ENCODE peak calls at places on chromosomes 12 and 14, in eight cellular contexts. E is GM23248, B is astrocyte, S is fibroblast of lung, O is hepatocyte, U is IMR-90, A is HepG2, R is mammary epithelial cell. T is an unnamed sample.
A peak's percentile ranks its signal among the peaks of the same experiment; 100 is the strongest.

GRCh38 chr12:12333407-12333831 is 16.6 kb downstream of the MANSC1 start:
- DNase-seq in A (no peak), O (no peak), U (peak; percentile 92), B (peak; percentile 98), E (no peak), R (no peak), S (peak; percentile 81), T (no peak)

GRCh38 chr12:112496493-112496892 is 77.7 kb downstream of the PTPN11 start:
- DNase-seq in R (no peak), O (no peak), U (no peak), B (no peak), E (no peak), S (no peak), A (no peak), T (no peak)

GRCh38 chr12:68641138-68641537 is 30.4 kb downstream of the RAP1B start:
- DNase-seq in O (no peak), U (no peak), R (peak; percentile 28), B (no peak), A (no peak), S (no peak), E (no peak), T (peak; percentile 51)

GRCh38 chr12:112978163-112979081 is at the start of gene OAS2:
- DNase-seq in R (peak; percentile 71), U (peak; percentile 48), E (peak; percentile 87), S (peak; percentile 41), A (peak; percentile 12), O (no peak), B (no peak), T (peak; percentile 93)

GRCh38 chr12:109888179-109889020 is 8.1 kb upstream of the GLTP start:
- DNase-seq in O (no peak), S (peak; percentile 91), U (peak; percentile 97), R (peak; percentile 96), B (peak; percentile 93), A (no peak), E (peak; percentile 98), T (peak; percentile 69)

GRCh38 chr12:119804011-119804641 is 73.0 kb downstream of the CIT start:
- DNase-seq in A (peak; percentile 54), O (peak; percentile 90), B (peak; percentile 57), E (peak; percentile 88), R (peak; percentile 77), U (peak; percentile 78), S (peak; percentile 57), T (no peak)

GRCh38 chr12:2959508-2960431 is 573 bp downstream of the TEAD4 start:
- DNase-seq in O (peak; percentile 79), S (peak; percentile 62), R (peak; percentile 60), U (peak; percentile 60), A (peak; percentile 21), E (peak; percentile 80), B (peak; percentile 61), T (no peak)

GRCh38 chr14:100022772-100023451 is 42.3 kb upstream of the EVL start:
- DNase-seq in S (peak; percentile 59), U (peak; percentile 59), E (peak; percentile 94), R (no peak), A (no peak), B (peak; percentile 84), O (peak; percentile 55), T (no peak)

GRCh38 chr14:101539929-101540328 is 21.4 kb upstream of the DIO3 start:
- DNase-seq in A (no peak), R (no peak), E (no peak), B (no peak), S (no peak), U (no peak), O (no peak), T (no peak)

GRCh38 chr14:105151838-105152793 is 16.5 kb downstream of the JAG2 start:
- DNase-seq in S (no peak), U (no peak), B (no peak), E (no peak), A (no peak), O (no peak), R (no peak), T (no peak)

GRCh38 chr14:52706286-52706685 is 714 bp upstream of the PSMC6 start:
- DNase-seq in S (peak; percentile 14), A (no peak), B (no peak), U (peak; percentile 10), O (peak; percentile 41), E (no peak), R (no peak), T (peak; percentile 22)

GRCh38 chr12:70815866-70816470 is 104.6 kb downstream of the PTPRR start:
- DNase-seq in O (no peak), A (no peak), S (no peak), R (no peak), E (no peak), U (no peak), B (no peak), T (no peak)

GRCh38 chr12:1931642-1932041 is 13.2 kb upstream of the CACNA2D4 start:
- DNase-seq in U (no peak), B (no peak), A (no peak), R (no peak), E (no peak), O (no peak), S (no peak), T (no peak)
- H3K4me2 ChIP-seq in U (no peak overlapping the region), B (no peak overlapping the region), A (no peak overlapping the region), R (no peak overlapping the region), E (no peak overlapping the region), O (no peak overlapping the region), S (no peak overlapping the region), T (no peak overlapping the region)

GRCh38 chr12:130138478-130138877 is 23.8 kb upstream of the FZD10 start:
- DNase-seq in O (no peak), R (no peak), S (no peak), A (no peak), E (no peak), B (no peak), U (no peak), T (no peak)
- H3K9me3 ChIP-seq in O (no peaks in the 10 kb centered on the region), R (peaks cover 45% of the 10 kb centered on the region), S (no peaks in the 10 kb centered on the region), A (no peaks in the 10 kb centered on the region), E (no peaks in the 10 kb centered on the region), B (peaks cover 5% of the 10 kb centered on the region), U (peaks cover 66% of the 10 kb centered on the region), T (no peaks in the 10 kb centered on the region)

GRCh38 chr14:95511687-95512086 is 4.8 kb downstream of the SYNE3 start:
- DNase-seq in E (no peak), S (no peak), O (no peak), R (no peak), U (no peak), B (no peak), A (no peak), T (no peak)
- H3K4me1 ChIP-seq in E (peaks cover 29% of the 10 kb centered on the region), S (peaks cover 15% of the 10 kb centered on the region), O (peaks cover 13% of the 10 kb centered on the region), R (peaks cover 40% of the 10 kb centered on the region), U (peaks cover 23% of the 10 kb centered on the region), B (peaks cover 36% of the 10 kb centered on the region), A (peaks cover 29% of the 10 kb centered on the region), T (peaks cover 18% of the 10 kb centered on the region)

GRCh38 chr14:64880382-64881121 is 845 bp upstream of the SPTB start:
- DNase-seq in O (peak; percentile 60), E (peak; percentile 6), R (peak; percentile 9), U (no peak), B (no peak), S (no peak), A (no peak), T (no peak)
- H3K4me2 ChIP-seq in O (peak overlapping the region; percentile 98), E (no peak overlapping the region), R (peak overlapping the region; percentile 90), U (peak overlapping the region; percentile 70), B (peak overlapping the region; percentile 83), S (peak overlapping the region; percentile 23), A (peak overlapping the region; percentile 81), T (peak overlapping the region; percentile 24)

DNA sequence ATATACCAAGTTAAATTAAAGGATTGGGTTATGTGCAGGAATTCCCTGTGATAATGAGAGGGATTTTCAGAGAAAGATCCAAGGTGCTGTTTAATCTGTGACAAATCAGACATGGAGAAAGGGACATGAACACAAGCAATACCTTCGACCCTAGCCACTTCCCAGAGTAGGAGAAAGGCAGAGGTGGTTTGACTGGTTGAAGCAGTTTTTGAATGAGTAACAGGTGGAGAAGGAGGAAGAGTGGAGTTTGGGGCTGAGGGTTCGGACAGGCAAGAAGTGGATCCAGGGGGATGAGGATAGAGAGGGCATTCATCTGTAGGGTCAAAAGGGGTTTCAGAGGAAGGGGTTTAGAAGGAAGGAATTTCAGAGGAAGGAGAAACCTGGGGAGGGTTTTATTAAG is 27.4 kb upstream of the A2M start:
- DNase-seq in U (no peak), A (no peak), R (no peak), B (no peak), S (no peak), E (no peak), O (no peak), T (no peak)
- H3K9me3 ChIP-seq in U (peaks cover 7% of the 10 kb centered on the region), A (peaks cover 65% of the 10 kb centered on the region), R (no peaks in the 10 kb centered on the region), B (no peaks in the 10 kb centered on the region), S (no peaks in the 10 kb centered on the region), E (no peaks in the 10 kb centered on the region), O (no peaks in the 10 kb centered on the region), T (no peaks in the 10 kb centered on the region)

DNA sequence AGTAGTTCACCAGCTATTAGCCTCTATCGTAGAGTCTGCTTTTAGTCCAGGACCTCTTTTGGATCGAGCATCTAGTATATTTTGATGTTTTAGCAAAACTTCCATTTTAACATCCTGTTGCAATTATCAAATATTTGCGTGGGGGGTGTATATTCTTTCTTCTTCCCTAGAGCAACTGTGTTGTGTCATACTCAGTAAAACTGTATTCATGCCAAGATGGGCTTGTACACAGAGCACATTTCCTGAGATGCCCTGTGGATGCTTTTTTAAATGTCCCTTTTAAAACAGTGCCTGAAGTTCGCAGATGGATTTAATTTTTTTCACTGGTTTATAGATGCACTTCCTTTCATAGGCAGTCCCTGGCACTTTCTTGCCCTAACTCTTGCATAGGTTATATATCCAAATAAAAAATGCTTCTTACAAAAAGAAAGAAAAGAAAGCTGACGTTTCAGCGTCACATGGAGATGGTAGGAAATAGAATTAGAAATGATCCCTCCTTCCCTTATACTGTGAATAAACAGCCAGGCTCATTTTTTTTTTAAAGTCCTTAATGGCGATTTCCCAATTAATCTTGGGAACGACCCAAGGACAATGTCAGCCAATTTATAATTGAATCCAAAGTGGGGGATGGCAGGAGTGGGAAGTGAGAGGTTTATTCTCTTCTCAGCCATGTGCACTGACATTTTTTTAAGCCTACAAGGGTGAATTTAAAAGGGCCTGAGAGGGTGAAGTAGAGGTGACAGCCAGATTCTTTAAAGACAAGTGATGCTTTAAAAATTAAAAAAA is 247.0 kb downstream of the SLC41A2 start:
- DNase-seq in E (peak; percentile 95), S (peak; percentile 78), R (peak; percentile 11), A (no peak), B (peak; percentile 48), U (peak; percentile 76), O (peak; percentile 58), T (no peak)
- H3K4me1 ChIP-seq in E (peaks cover 35% of the 10 kb centered on the region), S (peaks cover 26% of the 10 kb centered on the region), R (peaks cover 8% of the 10 kb centered on the region), A (no peaks in the 10 kb centered on the region), B (peaks cover 35% of the 10 kb centered on the region), U (peaks cover 19% of the 10 kb centered on the region), O (peaks cover 26% of the 10 kb centered on the region), T (peaks cover 10% of the 10 kb centered on the region)

GRCh38 chr14:61104358-61104757 is 123.3 kb downstream of the SLC38A6 start:
- DNase-seq in E (no peak), S (no peak), U (no peak), A (no peak), O (no peak), B (no peak), R (no peak), T (no peak)
- H3K4me2 ChIP-seq in E (peak overlapping the region; percentile 55), S (no peak overlapping the region), U (no peak overlapping the region), A (peak overlapping the region; percentile 84), O (peak overlapping the region; percentile 55), B (peak overlapping the region; percentile 64), R (no peak overlapping the region), T (no peak overlapping the region)

GRCh38 chr12:34393821-34394150 is 371.5 kb downstream of the ALG10 start:
- DNase-seq in B (no peak), A (no peak), S (no peak), U (no peak), O (no peak), R (no peak), E (no peak), T (no peak)
- H3K9me3 ChIP-seq in B (peaks cover 32% of the 10 kb centered on the region), A (no peaks in the 10 kb centered on the region), S (no peaks in the 10 kb centered on the region), U (peaks cover 55% of the 10 kb centered on the region), O (no peaks in the 10 kb centered on the region), R (peaks cover 62% of the 10 kb centered on the region), E (no peaks in the 10 kb centered on the region), T (no peaks in the 10 kb centered on the region)

T was measured in OCI-LY7.